ENCODE peak calls at places on chromosomes 5 and 9, in six cellular contexts. K, R, B, Z, V and D are unnamed samples.

GRCh38 chr5:78509884-78510769 is 138.4 kb downstream of the LHFPL2 start:
- DNase-seq in K (peak), R (no peak), B (no peak), Z (no peak), V (peak), D (peak)

GRCh38 chr9:98172604-98173003 is 19.8 kb downstream of the CORO2A start:
- DNase-seq in K (no peak), R (peak), B (no peak), Z (no peak), V (peak), D (no peak)

GRCh38 chr9:97299809-97300414 is 7.5 kb upstream of the CCDC180 start:
- DNase-seq in K (no peak), R (no peak), B (no peak), Z (no peak), V (no peak), D (no peak)

GRCh38 chr5:168609806-168610482 is 30.8 kb upstream of the PANK3 start:
- DNase-seq in K (no peak), R (no peak), B (no peak), Z (no peak), V (no peak), D (no peak)

GRCh38 chr9:88660611-88661010 is 125.6 kb downstream of the NXNL2 start:
- DNase-seq in K (peak), R (peak), B (peak), Z (no peak), V (peak), D (peak)

GRCh38 chr5:75567710-75568109 is 43.5 kb upstream of the ANKDD1B start:
- DNase-seq in K (no peak), R (peak), B (peak), Z (no peak), V (no peak), D (peak)

GRCh38 chr5:43286623-43287022 is 26.6 kb downstream of the HMGCS1 start:
- DNase-seq in K (no peak), R (no peak), B (no peak), Z (no peak), V (no peak), D (no peak)

GRCh38 chr5:79416499-79416898 is 97.4 kb downstream of the HOMER1 start:
- DNase-seq in K (no peak), R (no peak), B (no peak), Z (peak), V (no peak), D (no peak)

GRCh38 chr9:94611638-94612068 is 18.0 kb upstream of the FBP2 start:
- DNase-seq in K (no peak), R (no peak), B (no peak), Z (no peak), V (no peak), D (no peak)

GRCh38 chr9:1871486-1872181 is 143.5 kb upstream of the SMARCA2 start:
- DNase-seq in K (peak), R (no peak), B (no peak), Z (no peak), V (peak), D (no peak)

GRCh38 chr5:151191661-151192060 is 32.2 kb downstream of the CCDC69 start:
- DNase-seq in K (no peak), R (no peak), B (no peak), Z (no peak), V (peak), D (no peak)

GRCh38 chr5:65191554-65192126 is 290.1 kb downstream of the ADAMTS6 start:
- DNase-seq in K (no peak), R (no peak), B (no peak), Z (no peak), V (no peak), D (no peak)

GRCh38 chr5:73306078-73306719 is 133.2 kb downstream of the TMEM174 start:
- DNase-seq in K (no peak), R (no peak), B (no peak), Z (no peak), V (no peak), D (no peak)

GRCh38 chr5:68450245-68450852 is 234.8 kb downstream of the PIK3R1 start:
- DNase-seq in K (no peak), R (no peak), B (no peak), Z (no peak), V (no peak), D (peak)

GRCh38 chr9:27350382-27350781 is 53.4 kb upstream of the EQTN start:
- DNase-seq in K (no peak), R (no peak), B (no peak), Z (no peak), V (no peak), D (no peak)

GRCh38 chr9:120464857-120465421 is 115.0 kb downstream of the CDK5RAP2 start:
- DNase-seq in K (no peak), R (no peak), B (no peak), Z (no peak), V (no peak), D (no peak)

GRCh38 chr9:92633879-92634278 is 36.1 kb downstream of the IPPK start:
- DNase-seq in K (no peak), R (no peak), B (no peak), Z (no peak), V (peak), D (no peak)

GRCh38 chr5:74400067-74400466 is 240.5 kb downstream of the ENC1 start:
- DNase-seq in K (no peak), R (no peak), B (no peak), Z (no peak), V (no peak), D (no peak)

GRCh38 chr5:135551593-135552447 is 16.1 kb upstream of the NEUROG1 start:
- DNase-seq in K (peak), R (peak), B (peak), Z (peak), V (peak), D (peak)

GRCh38 chr9:130549093-130549735 is 30.2 kb upstream of the FUBP3 start:
- DNase-seq in K (no peak), R (peak), B (peak), Z (no peak), V (no peak), D (no peak)

GRCh38 chr9:93124793-93125192 is 9.3 kb downstream of the NINJ1 start:
- DNase-seq in K (peak), R (no peak), B (no peak), Z (no peak), V (peak), D (no peak)

GRCh38 chr9:72598639-72599038 is 77.2 kb downstream of the TMC1 start:
- DNase-seq in K (no peak), R (no peak), B (no peak), Z (no peak), V (no peak), D (no peak)

GRCh38 chr5:45038366-45038987 is 229.7 kb downstream of the MRPS30 start:
- DNase-seq in K (no peak), R (peak), B (peak), Z (no peak), V (no peak), D (peak)

GRCh38 chr9:3732077-3733038 is 206.6 kb upstream of the RFX3 start:
- DNase-seq in K (peak), R (peak), B (peak), Z (peak), V (peak), D (peak)

GRCh38 chr5:178336889-178337785 is 104.5 kb upstream of the PHYKPL start:
- DNase-seq in K (peak), R (no peak), B (no peak), Z (no peak), V (no peak), D (no peak)

GRCh38 chr5:10319202-10319851 is 11.6 kb upstream of the CMBL start:
- DNase-seq in K (no peak), R (no peak), B (no peak), Z (no peak), V (no peak), D (no peak)

GRCh38 chr9:86354882-86355399 is 731 bp upstream of the TUT7 start:
- DNase-seq in K (no peak), R (no peak), B (no peak), Z (no peak), V (no peak), D (no peak)
- TF ChIP-seq CTCF in K (no peak), R (no peak), B (no peak), Z (no peak), V (peak), D (no peak)

DNA sequence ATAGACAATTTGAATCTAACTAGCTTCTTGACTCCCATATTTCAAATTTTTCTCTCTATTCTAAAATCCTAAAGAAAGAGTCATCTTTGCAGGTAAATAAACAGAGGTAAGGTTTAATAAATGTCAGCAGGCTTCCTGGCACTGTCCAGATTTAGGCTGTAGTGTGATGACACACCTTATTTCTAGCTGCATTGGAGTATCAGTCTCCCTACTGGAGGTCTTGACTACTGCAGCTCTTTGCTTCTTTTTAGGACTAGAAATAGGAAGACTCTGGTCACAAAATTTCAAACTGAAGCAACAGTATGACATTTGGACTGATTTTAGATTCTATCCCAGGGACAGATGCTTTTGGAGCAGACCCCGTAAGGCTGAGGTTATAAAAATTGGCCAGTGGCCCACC is 40.7 kb upstream of the PPP3R2 start:
- DNase-seq in K (no peak), R (no peak), B (no peak), Z (no peak), V (no peak), D (no peak)
- TF ChIP-seq CTCF in K (no peak), R (no peak), B (peak), Z (no peak), V (peak), D (no peak)

DNA sequence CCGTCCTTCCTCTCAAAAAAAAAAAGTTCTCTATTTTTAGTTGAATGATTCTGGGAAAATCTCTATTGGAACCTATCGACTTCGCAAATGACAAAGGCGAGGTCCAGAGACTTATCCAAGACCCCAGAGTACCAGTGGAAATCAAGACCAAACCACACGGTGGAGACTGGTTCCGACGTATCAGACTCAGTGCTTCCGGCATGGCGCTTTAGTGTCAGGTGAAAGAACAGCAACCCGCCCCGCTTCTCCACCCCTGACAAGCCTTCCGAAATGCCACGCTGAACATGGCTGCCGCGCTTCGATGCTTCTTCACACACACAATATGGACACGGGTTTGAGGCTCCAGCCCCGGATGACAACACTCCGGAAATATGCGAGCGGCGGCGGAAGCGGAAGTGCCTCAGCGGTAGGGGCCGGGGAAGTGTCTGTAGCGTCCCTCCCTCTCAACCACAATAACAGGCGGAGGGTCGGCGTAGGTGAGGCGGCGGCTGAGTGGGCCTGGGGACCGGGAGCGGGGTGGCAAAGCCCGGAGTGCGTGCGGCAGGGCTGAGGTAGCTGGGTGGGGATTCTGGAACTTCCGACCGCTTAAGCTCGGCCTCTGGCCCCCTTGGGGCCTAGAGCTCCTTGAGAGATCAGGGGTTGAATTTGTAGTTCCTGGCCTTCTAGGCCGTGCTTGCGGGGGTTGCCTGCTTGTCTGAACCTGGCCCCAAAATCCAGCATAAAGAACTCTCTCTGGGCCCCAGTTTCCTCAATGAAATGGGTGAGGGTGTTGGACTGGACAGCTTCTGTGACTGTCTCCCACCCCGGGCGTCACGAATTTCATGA is at the start of gene FBXO38:
- DNase-seq in K (peak), R (peak), B (peak), Z (peak), V (peak), D (peak)
- TF ChIP-seq CTCF in K (no peak), R (no peak), B (no peak), Z (no peak), V (peak), D (no peak)

DNA sequence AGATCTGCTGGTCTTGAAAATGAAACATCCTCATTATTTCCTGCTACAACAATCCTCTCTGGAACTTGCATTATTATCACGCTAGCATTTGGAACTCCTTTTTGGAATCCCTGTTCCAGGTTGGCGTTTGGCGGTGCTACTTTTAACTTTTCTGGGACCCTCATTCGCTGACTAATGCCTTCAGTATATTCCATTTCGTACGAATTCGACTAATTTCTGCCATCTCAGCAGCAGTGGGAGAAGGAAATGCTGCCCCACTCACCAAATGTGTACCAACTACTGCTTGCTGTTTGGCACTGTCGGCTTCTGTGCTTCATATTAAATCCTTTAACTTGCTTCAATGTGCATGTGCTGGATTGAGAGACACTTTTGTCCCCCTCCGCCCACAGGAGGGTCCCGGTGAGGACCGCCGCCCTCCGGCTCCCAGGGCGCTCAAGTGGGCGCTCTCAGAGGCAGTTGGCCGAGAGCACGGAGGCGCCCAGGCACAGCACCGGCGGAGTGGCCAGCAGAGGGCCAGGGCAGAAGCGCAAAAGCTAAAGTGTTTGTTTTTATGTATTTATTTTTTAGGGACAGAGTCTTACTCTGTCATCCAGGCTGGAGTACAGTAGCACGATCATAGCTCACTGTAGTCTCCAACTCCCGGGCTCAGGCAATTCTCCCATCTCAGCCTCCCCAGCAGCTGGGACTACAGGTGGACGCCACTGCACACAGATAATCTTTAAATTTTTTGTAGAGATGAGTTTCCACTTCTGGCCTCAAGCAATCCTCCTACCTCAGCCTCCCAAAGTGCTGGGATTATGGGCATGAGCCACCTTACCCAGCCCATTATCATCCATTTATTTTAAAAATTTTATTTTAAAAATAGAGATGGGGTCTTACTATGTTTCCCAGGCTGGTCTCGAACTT is 11.9 kb downstream of the PDE6A start:
- DNase-seq in K (peak), R (peak), B (no peak), Z (no peak), V (peak), D (no peak)
- TF ChIP-seq CTCF in K (no peak), R (peak), B (peak), Z (peak), V (peak), D (no peak)

GRCh38 chr9:90870646-90871326 is 69.2 kb downstream of the SYK start:
- DNase-seq in K (no peak), R (peak), B (peak), Z (no peak), V (peak), D (peak)

GRCh38 chr9:90872835-90873294 is 71.2 kb downstream of the SYK start:
- DNase-seq in K (no peak), R (no peak), B (no peak), Z (no peak), V (no peak), D (no peak)

GRCh38 chr9:90873422-90873821 is 71.8 kb downstream of the SYK start:
- DNase-seq in K (no peak), R (no peak), B (no peak), Z (no peak), V (no peak), D (no peak)

GRCh38 chr9:90874194-90874593 is 72.6 kb downstream of the SYK start:
- DNase-seq in K (no peak), R (no peak), B (no peak), Z (no peak), V (no peak), D (no peak)

GRCh38 chr9:90871327-90871935 is 69.8 kb downstream of the SYK start:
- DNase-seq in K (no peak), R (no peak), B (no peak), Z (no peak), V (no peak), D (no peak)
- TF ChIP-seq CTCF in K (no peak), R (no peak), B (no peak), Z (no peak), V (peak), D (no peak)

GRCh38 chr9:77215874-77216273 is 38.5 kb downstream of the VPS13A start:
- DNase-seq in K (no peak), R (peak), B (no peak), Z (no peak), V (no peak), D (no peak)
- TF ChIP-seq CTCF in K (no peak), R (peak), B (no peak), Z (peak), V (peak), D (no peak)

GRCh38 chr5:172453206-172453985 is 929 bp downstream of the SH3PXD2B start:
- DNase-seq in K (peak), R (peak), B (peak), Z (no peak), V (peak), D (peak)
- TF ChIP-seq CTCF in K (no peak), R (no peak), B (peak), Z (peak), V (peak), D (peak)

GRCh38 chr5:67133217-67133616 is 63.4 kb downstream of the CD180 start:
- DNase-seq in K (no peak), R (no peak), B (no peak), Z (no peak), V (no peak), D (no peak)

GRCh38 chr5:67129768-67130167 is 66.8 kb downstream of the CD180 start:
- DNase-seq in K (no peak), R (no peak), B (no peak), Z (no peak), V (no peak), D (no peak)

GRCh38 chr5:67135381-67135780 is 61.2 kb downstream of the CD180 start:
- DNase-seq in K (no peak), R (no peak), B (no peak), Z (no peak), V (no peak), D (no peak)

GRCh38 chr5:67133781-67134180 is 62.8 kb downstream of the CD180 start:
- DNase-seq in K (no peak), R (no peak), B (no peak), Z (no peak), V (no peak), D (no peak)
- TF ChIP-seq CTCF in K (no peak), R (no peak), B (no peak), Z (no peak), V (no peak), D (no peak)